ENCODE peak calls at places on chromosomes 7 and 10, in four cellular contexts. O, R, G and S are unnamed samples.

GRCh38 chr7:94561841-94562514 is 52.4 kb downstream of the CASD1 start:
- DNase-seq in O (no peak), R (peak), G (no peak), S (no peak)

GRCh38 chr10:14736600-14737081 is 38.1 kb downstream of the FAM107B start:
- DNase-seq in O (no peak), R (no peak), G (no peak), S (peak)

GRCh38 chr10:24957624-24958435 is 5.4 kb upstream of the PRTFDC1 start:
- DNase-seq in O (no peak), R (peak), G (no peak), S (no peak)

GRCh38 chr10:113368660-113369059 is 184.2 kb upstream of the HABP2 start:
- DNase-seq in O (no peak), R (no peak), G (no peak), S (no peak)

GRCh38 chr10:77290528-77291155 is 347.0 kb downstream of the KCNMA1 start:
- DNase-seq in O (no peak), R (peak), G (no peak), S (no peak)

GRCh38 chr10:131239926-131240325 is 71.6 kb downstream of the TCERG1L start:
- DNase-seq in O (no peak), R (no peak), G (no peak), S (no peak)

GRCh38 chr10:113585949-113586348 is 33.1 kb downstream of the HABP2 start:
- DNase-seq in O (no peak), R (no peak), G (no peak), S (no peak)

GRCh38 chr7:32958046-32959025 is 1.1 kb downstream of the FKBP9 start:
- DNase-seq in O (no peak), R (no peak), G (no peak), S (peak)

GRCh38 chr7:26993816-26994810 is 101.7 kb downstream of the HOXA1 start:
- DNase-seq in O (no peak), R (no peak), G (no peak), S (no peak)

GRCh38 chr7:32073533-32073932 is 3.3 kb upstream of the PDE1C start:
- DNase-seq in O (no peak), R (no peak), G (no peak), S (no peak)

GRCh38 chr7:69341288-69341687 is 257.0 kb upstream of the AUTS2 start:
- DNase-seq in O (no peak), R (no peak), G (no peak), S (no peak)

GRCh38 chr10:119197921-119198320 is 9.4 kb upstream of the GRK5 start:
- DNase-seq in O (no peak), R (peak), G (no peak), S (no peak)

GRCh38 chr7:3272691-3273141 is 28.3 kb upstream of the SDK1 start:
- DNase-seq in O (no peak), R (peak), G (no peak), S (no peak)

GRCh38 chr7:96734343-96734742 is 24.7 kb upstream of the SEM1 start:
- DNase-seq in O (no peak), R (no peak), G (no peak), S (no peak)

GRCh38 chr10:77405771-77406241 is 231.8 kb downstream of the KCNMA1 start:
- DNase-seq in O (no peak), R (peak), G (peak), S (peak)

GRCh38 chr10:104895541-104895940 is 254.5 kb downstream of the SORCS3 start:
- DNase-seq in O (no peak), R (no peak), G (no peak), S (no peak)

GRCh38 chr10:101612872-101613271 is 24.8 kb downstream of the DPCD start:
- DNase-seq in O (no peak), R (no peak), G (no peak), S (peak)

GRCh38 chr10:78995977-78996355 is 72.8 kb upstream of the ZMIZ1 start:
- DNase-seq in O (no peak), R (no peak), G (no peak), S (no peak)